ENCODE peak calls at places on chromosomes 16 and 17, in seven cellular contexts. One of them, this sample, is unnamed.

GRCh38 chr16:54277845-54278703 is 8.5 kb downstream of the IRX3 start:
- DNase-seq in right lobe of liver: no peak
- DNase-seq in CD8-positive, alpha-beta T cell: no peak
- DNase-seq in fibroblast of lung: no peak
- DNase-seq in neural progenitor cell: peak; percentile 79
- DNase-seq in thoracic aorta: no peak
- DNase-seq in uterus: no peak
- DNase-seq in this sample: no peak

GRCh38 chr16:78648517-78648916 is 549.1 kb downstream of the WWOX start:
- DNase-seq in right lobe of liver: no peak
- DNase-seq in CD8-positive, alpha-beta T cell: no peak
- DNase-seq in fibroblast of lung: peak; percentile 54
- DNase-seq in neural progenitor cell: no peak
- DNase-seq in thoracic aorta: no peak
- DNase-seq in uterus: no peak
- DNase-seq in this sample: no peak

GRCh38 chr17:77433385-77434135 is 292.8 kb downstream of the SEC14L1 start:
- DNase-seq in right lobe of liver: no peak
- DNase-seq in CD8-positive, alpha-beta T cell: no peak
- DNase-seq in fibroblast of lung: peak; percentile 58
- DNase-seq in neural progenitor cell: no peak
- DNase-seq in thoracic aorta: no peak
- DNase-seq in uterus: peak; percentile 69
- DNase-seq in this sample: no peak

GRCh38 chr16:85420501-85421337 is 192.4 kb upstream of the GSE1 start:
- DNase-seq in right lobe of liver: peak; percentile 78
- DNase-seq in CD8-positive, alpha-beta T cell: peak; percentile 60
- DNase-seq in fibroblast of lung: peak; percentile 38
- DNase-seq in neural progenitor cell: peak; percentile 79
- DNase-seq in thoracic aorta: no peak
- DNase-seq in uterus: peak; percentile 35
- DNase-seq in this sample: peak; percentile 74

GRCh38 chr17:51668155-51668962 is 408.0 kb downstream of the UTP18 start:
- DNase-seq in right lobe of liver: no peak
- DNase-seq in CD8-positive, alpha-beta T cell: no peak
- DNase-seq in fibroblast of lung: no peak
- DNase-seq in neural progenitor cell: no peak
- DNase-seq in thoracic aorta: no peak
- DNase-seq in uterus: no peak
- DNase-seq in this sample: no peak

GRCh38 chr16:89507219-89507833 is 877 bp upstream of the SPG7 start:
- DNase-seq in right lobe of liver: no peak
- DNase-seq in CD8-positive, alpha-beta T cell: no peak
- DNase-seq in fibroblast of lung: peak; percentile 18
- DNase-seq in neural progenitor cell: no peak
- DNase-seq in thoracic aorta: no peak
- DNase-seq in uterus: no peak
- DNase-seq in this sample: no peak

GRCh38 chr17:4472281-4472680 is 26.4 kb upstream of the SPNS2 start:
- DNase-seq in right lobe of liver: no peak
- DNase-seq in CD8-positive, alpha-beta T cell: no peak
- DNase-seq in fibroblast of lung: no peak
- DNase-seq in neural progenitor cell: no peak
- DNase-seq in thoracic aorta: no peak
- DNase-seq in uterus: no peak
- DNase-seq in this sample: no peak

GRCh38 chr17:16046966-16047365 is 47.3 kb downstream of the TTC19 start:
- DNase-seq in right lobe of liver: no peak
- DNase-seq in CD8-positive, alpha-beta T cell: no peak
- DNase-seq in fibroblast of lung: no peak
- DNase-seq in neural progenitor cell: no peak
- DNase-seq in thoracic aorta: no peak
- DNase-seq in uterus: no peak
- DNase-seq in this sample: no peak

GRCh38 chr16:14202697-14203096 is 131.6 kb downstream of the MRTFB start:
- DNase-seq in right lobe of liver: no peak
- DNase-seq in CD8-positive, alpha-beta T cell: no peak
- DNase-seq in fibroblast of lung: peak; percentile 19
- DNase-seq in neural progenitor cell: peak; percentile 23
- DNase-seq in thoracic aorta: no peak
- DNase-seq in uterus: no peak
- DNase-seq in this sample: no peak

GRCh38 chr17:77328823-77329740 is 188.3 kb downstream of the SEC14L1 start:
- DNase-seq in right lobe of liver: peak; percentile 56
- DNase-seq in CD8-positive, alpha-beta T cell: no peak
- DNase-seq in fibroblast of lung: no peak
- DNase-seq in neural progenitor cell: no peak
- DNase-seq in thoracic aorta: no peak
- DNase-seq in uterus: no peak
- DNase-seq in this sample: no peak

GRCh38 chr17:73194514-73195222 is 1.8 kb downstream of the COG1 start:
- DNase-seq in right lobe of liver: no peak
- DNase-seq in CD8-positive, alpha-beta T cell: no peak
- DNase-seq in fibroblast of lung: peak; percentile 57
- DNase-seq in neural progenitor cell: no peak
- DNase-seq in thoracic aorta: no peak
- DNase-seq in uterus: no peak
- DNase-seq in this sample: no peak

GRCh38 chr17:11269210-11269609 is 28.2 kb downstream of the SHISA6 start:
- DNase-seq in right lobe of liver: no peak
- DNase-seq in CD8-positive, alpha-beta T cell: no peak
- DNase-seq in fibroblast of lung: no peak
- DNase-seq in neural progenitor cell: no peak
- DNase-seq in thoracic aorta: no peak
- DNase-seq in uterus: no peak
- DNase-seq in this sample: no peak

GRCh38 chr17:73768691-73769090 is 124.4 kb upstream of the SDK2 start:
- DNase-seq in right lobe of liver: no peak
- DNase-seq in CD8-positive, alpha-beta T cell: no peak
- DNase-seq in fibroblast of lung: no peak
- DNase-seq in neural progenitor cell: no peak
- DNase-seq in thoracic aorta: no peak
- DNase-seq in uterus: no peak
- DNase-seq in this sample: no peak

GRCh38 chr17:14058051-14058450 is 11.3 kb upstream of the COX10 start:
- DNase-seq in right lobe of liver: no peak
- DNase-seq in CD8-positive, alpha-beta T cell: no peak
- DNase-seq in fibroblast of lung: peak; percentile 23
- DNase-seq in neural progenitor cell: no peak
- DNase-seq in thoracic aorta: no peak
- DNase-seq in uterus: no peak
- DNase-seq in this sample: no peak

GRCh38 chr16:75931970-75932369 is 205.7 kb upstream of the CPHXL start:
- DNase-seq in right lobe of liver: no peak
- DNase-seq in CD8-positive, alpha-beta T cell: no peak
- DNase-seq in fibroblast of lung: no peak
- DNase-seq in neural progenitor cell: no peak
- DNase-seq in thoracic aorta: no peak
- DNase-seq in uterus: no peak
- DNase-seq in this sample: no peak

GRCh38 chr16:2910441-2910840 is 1.3 kb upstream of the FLYWCH1 start:
- DNase-seq in right lobe of liver: no peak
- DNase-seq in CD8-positive, alpha-beta T cell: no peak
- DNase-seq in fibroblast of lung: peak; percentile 51
- DNase-seq in neural progenitor cell: no peak
- DNase-seq in thoracic aorta: no peak
- DNase-seq in uterus: no peak
- DNase-seq in this sample: no peak

GRCh38 chr16:2913603-2914002 is 1.9 kb downstream of the FLYWCH1 start:
- DNase-seq in right lobe of liver: no peak
- DNase-seq in CD8-positive, alpha-beta T cell: no peak
- DNase-seq in fibroblast of lung: no peak
- DNase-seq in neural progenitor cell: no peak
- DNase-seq in thoracic aorta: no peak
- DNase-seq in uterus: no peak
- DNase-seq in this sample: no peak

GRCh38 chr16:2914233-2914632 is 2.5 kb downstream of the FLYWCH1 start:
- DNase-seq in right lobe of liver: no peak
- DNase-seq in CD8-positive, alpha-beta T cell: no peak
- DNase-seq in fibroblast of lung: no peak
- DNase-seq in neural progenitor cell: no peak
- DNase-seq in thoracic aorta: no peak
- DNase-seq in uterus: no peak
- DNase-seq in this sample: no peak

GRCh38 chr16:2912330-2913199 is 834 bp downstream of the FLYWCH1 start:
- DNase-seq in right lobe of liver: no peak
- DNase-seq in CD8-positive, alpha-beta T cell: no peak
- DNase-seq in fibroblast of lung: peak; percentile 79
- DNase-seq in neural progenitor cell: peak; percentile 58
- DNase-seq in thoracic aorta: no peak
- DNase-seq in uterus: no peak
- DNase-seq in this sample: no peak

DNA sequence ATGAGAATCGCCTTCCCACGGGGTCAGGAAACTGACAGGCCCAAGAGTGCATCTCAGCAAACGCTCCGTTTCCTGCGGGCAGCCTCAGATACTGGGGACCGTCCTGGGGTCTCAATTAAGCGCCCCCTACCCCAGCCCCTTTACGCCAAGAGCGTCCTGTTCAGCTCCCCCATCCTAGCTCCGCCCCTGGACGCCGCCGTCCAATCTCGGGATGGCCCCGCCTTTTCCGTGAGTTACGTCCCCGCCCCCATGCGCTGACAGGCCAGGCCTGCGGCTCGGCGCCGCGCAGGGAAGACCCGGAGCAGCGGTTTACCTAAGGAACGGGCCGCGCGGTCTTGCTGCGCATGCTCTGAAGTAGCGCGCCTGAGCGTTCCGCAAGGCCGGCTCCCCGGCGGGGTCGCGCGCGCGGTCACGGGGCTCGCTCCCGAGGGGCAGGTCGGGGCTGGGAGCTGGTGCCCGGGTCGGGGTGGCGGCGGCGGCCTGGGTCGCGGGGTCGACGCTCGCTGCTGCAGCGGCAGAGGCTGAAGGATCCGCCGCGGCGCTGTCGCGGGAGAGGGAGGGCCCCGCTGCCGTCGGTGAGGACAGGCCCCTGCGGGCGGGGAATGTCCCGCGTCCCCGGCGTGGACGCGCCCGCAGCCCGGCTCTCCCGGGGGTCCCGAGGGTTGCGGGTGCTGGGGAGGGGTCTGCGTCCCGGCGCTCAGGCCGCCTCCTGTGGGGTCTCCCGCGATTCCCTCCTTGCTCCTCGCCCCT is at the start of gene FLYWCH1:
- DNase-seq in right lobe of liver: peak; percentile 99
- DNase-seq in CD8-positive, alpha-beta T cell: peak; percentile 95
- DNase-seq in fibroblast of lung: peak; percentile 98
- DNase-seq in neural progenitor cell: peak; percentile 100
- DNase-seq in thoracic aorta: peak; percentile 93
- DNase-seq in uterus: peak; percentile 98
- DNase-seq in this sample: peak; percentile 98
- TF ChIP-seq CTCF in right lobe of liver: no peak
- TF ChIP-seq CTCF in CD8-positive, alpha-beta T cell: no peak
- TF ChIP-seq CTCF in fibroblast of lung: no peak
- TF ChIP-seq CTCF in neural progenitor cell: peak; percentile 19
- TF ChIP-seq CTCF in thoracic aorta: no peak
- TF ChIP-seq CTCF in uterus: peak; percentile 59
- TF ChIP-seq CTCF in this sample: no peak

DNA sequence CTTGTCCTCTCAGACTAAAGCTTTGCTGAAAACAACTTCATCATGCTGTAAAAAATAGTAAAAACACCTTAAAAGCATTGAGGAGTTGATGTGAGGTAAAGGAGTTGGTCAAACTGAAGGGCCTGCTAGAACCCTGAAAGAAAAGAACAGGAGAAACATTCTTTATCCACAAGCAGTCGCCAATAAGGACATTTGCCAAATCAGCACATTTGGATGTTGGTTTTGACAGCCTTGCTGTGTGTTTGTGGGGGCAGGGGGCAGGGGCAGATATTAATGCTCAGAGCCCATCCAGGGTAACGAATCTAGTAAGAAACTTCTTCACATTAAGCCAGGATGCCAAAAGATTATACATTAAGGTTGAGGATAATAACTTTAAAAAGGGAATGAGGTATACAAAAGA is 399.9 kb upstream of the ZFHX3 start:
- DNase-seq in right lobe of liver: no peak
- DNase-seq in CD8-positive, alpha-beta T cell: no peak
- DNase-seq in fibroblast of lung: no peak
- DNase-seq in neural progenitor cell: no peak
- DNase-seq in thoracic aorta: no peak
- DNase-seq in uterus: no peak
- DNase-seq in this sample: no peak
- H3K9me3 ChIP-seq in right lobe of liver: peaks cover 7% of the 10 kb centered on the region
- H3K9me3 ChIP-seq in CD8-positive, alpha-beta T cell: no peaks in the 10 kb centered on the region
- H3K9me3 ChIP-seq in fibroblast of lung: no peaks in the 10 kb centered on the region
- H3K9me3 ChIP-seq in neural progenitor cell: peaks cover 12% of the 10 kb centered on the region
- H3K9me3 ChIP-seq in thoracic aorta: peaks cover 16% of the 10 kb centered on the region
- H3K9me3 ChIP-seq in uterus: no peaks in the 10 kb centered on the region
- H3K9me3 ChIP-seq in this sample: peaks cover 25% of the 10 kb centered on the region

DNA sequence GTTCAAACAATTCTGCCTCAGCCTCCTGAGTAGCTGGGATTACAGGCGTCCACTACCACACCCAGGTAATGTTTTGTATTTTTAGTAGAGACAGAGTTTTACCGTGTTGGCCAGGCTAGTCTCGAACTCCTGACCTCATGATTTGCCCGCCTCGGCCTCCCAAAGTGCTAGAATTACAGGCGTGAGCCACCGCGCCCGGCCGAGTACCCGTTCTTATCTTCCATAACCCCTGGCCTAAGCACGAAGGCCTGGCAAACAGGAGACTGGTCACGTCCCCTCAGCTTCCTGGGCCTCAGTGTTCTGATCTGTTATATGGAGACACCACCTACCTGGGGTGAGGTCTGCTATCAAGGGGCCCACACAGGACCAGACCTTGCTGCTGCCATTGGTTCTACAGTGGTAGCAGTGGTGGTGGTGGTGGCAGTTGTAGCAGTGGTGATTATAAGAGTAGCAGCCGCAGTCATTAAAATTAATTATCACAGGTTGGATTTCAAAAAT is 1.3 kb downstream of the SLC5A10 start:
- DNase-seq in right lobe of liver: no peak
- DNase-seq in CD8-positive, alpha-beta T cell: no peak
- DNase-seq in fibroblast of lung: no peak
- DNase-seq in neural progenitor cell: no peak
- DNase-seq in thoracic aorta: no peak
- DNase-seq in uterus: no peak
- DNase-seq in this sample: no peak
- H3K27ac ChIP-seq in right lobe of liver: no peak overlapping the region
- H3K27ac ChIP-seq in CD8-positive, alpha-beta T cell: no peak overlapping the region
- H3K27ac ChIP-seq in fibroblast of lung: no peak overlapping the region
- H3K27ac ChIP-seq in neural progenitor cell: no peak overlapping the region
- H3K27ac ChIP-seq in thoracic aorta: no peak overlapping the region
- H3K27ac ChIP-seq in uterus: no peak overlapping the region
- H3K27ac ChIP-seq in this sample: no peak overlapping the region

GRCh38 chr17:40417609-40418427 is at the start of gene TOP2A:
- DNase-seq in right lobe of liver: peak; percentile 90
- DNase-seq in CD8-positive, alpha-beta T cell: peak; percentile 98
- DNase-seq in fibroblast of lung: peak; percentile 100
- DNase-seq in neural progenitor cell: peak; percentile 100
- DNase-seq in thoracic aorta: peak; percentile 95
- DNase-seq in uterus: peak; percentile 100
- DNase-seq in this sample: peak; percentile 97
- TF ChIP-seq CTCF in right lobe of liver: no peak
- TF ChIP-seq CTCF in CD8-positive, alpha-beta T cell: no peak
- TF ChIP-seq CTCF in fibroblast of lung: no peak
- TF ChIP-seq CTCF in neural progenitor cell: no peak
- TF ChIP-seq CTCF in thoracic aorta: no peak
- TF ChIP-seq CTCF in uterus: peak; percentile 41
- TF ChIP-seq CTCF in this sample: no peak

This sample was measured in CD4-positive, alpha-beta T cell.